ENCODE peak calls at places on chromosome 1, in four cellular contexts. K, W, A and O are unnamed samples.

GRCh38 chr1:93079685-93080141 is 630 bp downstream of the MTF2 start:
- DNase-seq in K (no peak), W (no peak), A (no peak), O (no peak)

GRCh38 chr1:216686860-216687545 is 36.2 kb downstream of the ESRRG start:
- DNase-seq in K (no peak), A (no peak), W (no peak), O (no peak)

GRCh38 chr1:44237721-44238457 is 24.6 kb downstream of the DMAP1 start:
- DNase-seq in W (no peak), K (no peak), A (no peak), O (no peak)

GRCh38 chr1:28955930-28956552 is 41.7 kb downstream of the EPB41 start:
- DNase-seq in K (no peak), A (no peak), W (no peak), O (peak)

GRCh38 chr1:65213271-65213905 is 65.4 kb downstream of the AK4 start:
- DNase-seq in W (no peak), A (no peak), K (no peak), O (no peak)

GRCh38 chr1:209349372-209350324 is 233.9 kb upstream of the CAMK1G start:
- DNase-seq in A (no peak), W (peak), K (no peak), O (no peak)

GRCh38 chr1:188599313-188599712 is 1770.6 kb downstream of the PLA2G4A start:
- DNase-seq in A (no peak), K (no peak), W (no peak), O (no peak)

GRCh38 chr1:50570064-50570463 is 146.8 kb upstream of the DMRTA2 start:
- DNase-seq in A (no peak), W (no peak), K (no peak), O (no peak)

GRCh38 chr1:172746091-172746949 is 87.4 kb downstream of the FASLG start:
- DNase-seq in A (peak), W (no peak), K (no peak), O (no peak)